ENCODE peak calls at places on chromosome 14, in eight cellular contexts. R, G, A, C, W, F, T and I are unnamed samples.
A peak's percentile ranks its signal among the peaks of the same experiment; 100 is the strongest.

GRCh38 chr14:101408077-101408831 is 153.0 kb upstream of the DIO3 start:
- DNase-seq in R (peak; percentile 46), G (no peak), A (peak; percentile 14), C (peak; percentile 46), W (peak; percentile 31), F (no peak), T (no peak), I (no peak)

GRCh38 chr14:91732859-91733477 is 1.1 kb upstream of the CATSPERB start:
- DNase-seq in R (peak; percentile 43), G (no peak), A (no peak), C (peak; percentile 94), W (no peak), F (no peak), T (no peak), I (no peak)

GRCh38 chr14:90455100-90455571 is 58.3 kb downstream of the CALM1 start:
- DNase-seq in R (no peak), G (no peak), A (no peak), C (no peak), W (no peak), F (no peak), T (no peak), I (no peak)

GRCh38 chr14:52328286-52328685 is 14.2 kb downstream of the PTGER2 start:
- DNase-seq in R (peak; percentile 57), G (no peak), A (peak; percentile 46), C (peak; percentile 84), W (peak; percentile 52), F (no peak), T (no peak), I (no peak)

GRCh38 chr14:52067873-52068740 is 752 bp downstream of the NID2 start:
- DNase-seq in R (peak; percentile 56), G (peak; percentile 28), A (peak; percentile 50), C (peak; percentile 39), W (no peak), F (no peak), T (peak; percentile 44), I (peak; percentile 23)

GRCh38 chr14:52080817-52081755 is 12.2 kb upstream of the NID2 start:
- DNase-seq in R (peak; percentile 98), G (no peak), A (peak; percentile 92), C (peak; percentile 95), W (peak; percentile 72), F (no peak), T (no peak), I (no peak)

GRCh38 chr14:102748806-102749205 is 28.4 kb upstream of the TRAF3 start:
- DNase-seq in R (no peak), G (no peak), A (no peak), C (no peak), W (no peak), F (no peak), T (no peak), I (no peak)

GRCh38 chr14:97248973-97249372 is 451.8 kb downstream of the VRK1 start:
- DNase-seq in R (no peak), G (no peak), A (no peak), C (no peak), W (no peak), F (no peak), T (no peak), I (no peak)

GRCh38 chr14:59303216-59303615 is 114.7 kb downstream of the DAAM1 start:
- DNase-seq in R (peak; percentile 63), G (no peak), A (no peak), C (peak; percentile 60), W (no peak), F (no peak), T (no peak), I (no peak)

GRCh38 chr14:71212093-71212492 is 304.8 kb downstream of the PCNX1 start:
- DNase-seq in R (no peak), G (no peak), A (no peak), C (no peak), W (no peak), F (no peak), T (no peak), I (no peak)

GRCh38 chr14:38391334-38391733 is 135.4 kb upstream of the CLEC14A start:
- DNase-seq in R (peak; percentile 26), G (no peak), A (peak; percentile 76), C (peak; percentile 77), W (no peak), F (no peak), T (no peak), I (no peak)

GRCh38 chr14:64423987-64424386 is 35.8 kb downstream of the MTHFD1 start:
- DNase-seq in R (peak; percentile 13), G (no peak), A (peak; percentile 72), C (peak; percentile 85), W (no peak), F (no peak), T (no peak), I (no peak)

GRCh38 chr14:92988786-92989755 is 66.1 kb downstream of the CHGA start:
- DNase-seq in R (no peak), G (no peak), A (no peak), C (no peak), W (no peak), F (no peak), T (no peak), I (no peak)

GRCh38 chr14:87810711-87811110 is 182.3 kb downstream of the GALC start:
- DNase-seq in R (no peak), G (no peak), A (no peak), C (no peak), W (no peak), F (no peak), T (no peak), I (no peak)

GRCh38 chr14:56282179-56282578 is 164.0 kb downstream of the PELI2 start:
- DNase-seq in R (no peak), G (no peak), A (no peak), C (no peak), W (no peak), F (no peak), T (no peak), I (no peak)

GRCh38 chr14:56278383-56278782 is 160.2 kb downstream of the PELI2 start:
- DNase-seq in R (no peak), G (no peak), A (no peak), C (no peak), W (no peak), F (no peak), T (no peak), I (no peak)

GRCh38 chr14:56284641-56285040 is 166.4 kb downstream of the PELI2 start:
- DNase-seq in R (no peak), G (no peak), A (no peak), C (no peak), W (no peak), F (no peak), T (no peak), I (no peak)

DNA sequence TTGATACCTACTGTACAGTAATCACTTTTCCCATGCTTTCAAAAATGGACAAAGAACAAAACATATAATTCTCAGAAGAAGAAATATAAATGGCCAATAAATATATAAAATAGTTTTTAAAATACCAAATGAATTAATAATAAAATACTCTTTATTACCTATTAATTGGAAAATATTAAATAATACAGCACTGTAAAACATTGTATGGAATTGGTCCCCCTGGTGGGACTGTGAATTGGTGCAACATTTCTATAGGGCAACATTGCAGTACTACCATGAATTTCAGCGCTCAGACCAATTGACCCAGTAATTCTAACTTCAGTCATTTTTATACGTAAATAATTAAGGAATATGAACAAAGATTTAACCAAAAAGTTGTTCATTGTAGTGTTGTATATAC is 162.6 kb downstream of the PELI2 start:
- DNase-seq in R (no peak), G (no peak), A (no peak), C (no peak), W (no peak), F (no peak), T (no peak), I (no peak)
- TF ChIP-seq CTCF in R (peak; percentile 20), G (peak; percentile 45), A (peak; percentile 26), C (peak; percentile 11), W (no peak), F (no peak), T (peak; percentile 40), I (no peak)

GRCh38 chr14:55425091-55425490 is 13.5 kb upstream of the ATG14 start:
- DNase-seq in R (no peak), G (no peak), A (no peak), C (no peak), W (no peak), F (no peak), T (no peak), I (no peak)
- TF ChIP-seq CTCF in R (no peak), G (no peak), A (peak; percentile 12), C (no peak), W (no peak), F (no peak), T (no peak), I (no peak)

GRCh38 chr14:53894456-53894855 is 62.2 kb downstream of the BMP4 start:
- DNase-seq in R (peak; percentile 75), G (no peak), A (peak; percentile 74), C (peak; percentile 71), W (no peak), F (no peak), T (no peak), I (no peak)

GRCh38 chr14:53902307-53902706 is 54.3 kb downstream of the BMP4 start:
- DNase-seq in R (no peak), G (no peak), A (no peak), C (no peak), W (no peak), F (no peak), T (no peak), I (no peak)

GRCh38 chr14:53893374-53893773 is 63.3 kb downstream of the BMP4 start:
- DNase-seq in R (no peak), G (no peak), A (no peak), C (no peak), W (no peak), F (no peak), T (no peak), I (no peak)

GRCh38 chr14:53900499-53900898 is 56.1 kb downstream of the BMP4 start:
- DNase-seq in R (no peak), G (no peak), A (no peak), C (peak; percentile 39), W (no peak), F (peak; percentile 22), T (no peak), I (no peak)

DNA sequence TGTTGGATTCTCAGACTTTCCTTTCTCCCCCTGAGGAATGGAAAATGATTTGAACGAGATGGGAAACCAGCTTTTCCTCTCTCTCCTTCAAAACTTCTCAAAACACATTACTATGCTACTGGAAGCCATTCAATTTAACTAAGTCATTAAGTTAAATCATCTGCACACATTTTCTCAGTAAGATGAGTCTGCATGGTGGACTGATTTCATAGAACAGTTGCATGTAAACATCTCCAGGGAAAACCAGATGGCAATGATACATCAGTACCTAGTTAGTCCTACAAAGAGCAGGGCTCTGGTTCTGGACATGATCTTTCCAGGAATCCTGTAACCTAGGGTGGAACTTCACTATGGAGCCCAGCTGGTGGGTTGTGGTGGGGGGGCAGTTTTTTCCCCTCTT is 59.9 kb downstream of the BMP4 start:
- DNase-seq in R (no peak), G (no peak), A (no peak), C (peak; percentile 76), W (no peak), F (no peak), T (no peak), I (no peak)
- TF ChIP-seq CTCF in R (no peak), G (no peak), A (no peak), C (no peak), W (no peak), F (no peak), T (no peak), I (no peak)

DNA sequence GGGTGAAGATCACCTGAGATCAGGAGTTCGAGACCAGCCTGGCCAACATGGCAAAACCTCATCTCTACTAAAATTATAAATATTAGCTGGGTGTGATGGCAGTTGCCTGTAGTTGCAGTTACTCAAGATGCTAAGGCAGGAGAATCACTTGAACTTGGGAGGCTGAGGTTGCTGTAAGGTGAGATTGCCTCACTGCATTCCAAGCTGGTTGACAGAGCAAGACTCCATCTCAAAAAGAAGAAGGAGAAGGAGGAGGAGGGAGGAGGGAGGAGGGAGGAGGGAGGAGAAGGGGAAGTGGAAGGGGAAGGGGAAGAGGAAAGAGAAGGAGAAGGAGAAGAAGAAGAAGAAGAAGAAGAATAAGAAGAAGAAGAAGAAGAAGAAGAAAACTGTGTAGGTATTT is 17.0 kb downstream of the RNASE10 start:
- DNase-seq in R (no peak), G (no peak), A (no peak), C (peak; percentile 33), W (no peak), F (no peak), T (no peak), I (no peak)
- TF ChIP-seq CTCF in R (no peak), G (no peak), A (no peak), C (no peak), W (no peak), F (no peak), T (no peak), I (no peak)